ENCODE peak calls at places on chromosomes 1 and 21, in six cellular contexts. E is SK-N-SH, H is fibroblast of lung, G is GM23338, T is PC-9, S is mesenchymal stem cell. Z is an unnamed sample.

GRCh38 chr1:91572044-91572443 is 71.4 kb downstream of the CDC7 start:
- DNase-seq in E (no peak), H (no peak), G (no peak), T (no peak), S (no peak), Z (no peak)

GRCh38 chr1:53123462-53124129 is 18.8 kb downstream of the SLC1A7 start:
- DNase-seq in E (no peak), H (peak; percentile 87), G (no peak), T (no peak), S (no peak), Z (no peak)

GRCh38 chr1:188817814-188818213 is 1659.8 kb downstream of the BRINP3 start:
- DNase-seq in E (peak; percentile 45), H (no peak), G (no peak), T (no peak), S (no peak), Z (no peak)

GRCh38 chr1:182315157-182315556 is 76.4 kb downstream of the GLUL start:
- DNase-seq in E (no peak), H (no peak), G (no peak), T (no peak), S (no peak), Z (no peak)

GRCh38 chr21:39938086-39938611 is 70.9 kb downstream of the PCP4 start:
- DNase-seq in E (no peak), H (no peak), G (no peak), T (no peak), S (no peak), Z (no peak)

GRCh38 chr1:113195115-113195845 is 122.3 kb downstream of the LRIG2 start:
- DNase-seq in E (no peak), H (no peak), G (no peak), T (no peak), S (no peak), Z (no peak)

GRCh38 chr1:50976111-50976889 is 6.3 kb downstream of the CDKN2C start:
- DNase-seq in E (no peak), H (peak; percentile 7), G (peak; percentile 60), T (no peak), S (no peak), Z (no peak)

GRCh38 chr1:212699839-212700596 is at the start of gene BATF3:
- DNase-seq in E (peak; percentile 73), H (no peak), G (peak; percentile 44), T (no peak), S (peak; percentile 60), Z (no peak)

GRCh38 chr1:215568287-215568692 is 1.2 kb downstream of the KCTD3 start:
- DNase-seq in E (peak; percentile 58), H (peak; percentile 85), G (no peak), T (no peak), S (peak; percentile 69), Z (peak; percentile 36)

GRCh38 chr1:12536023-12536639 is 81.9 kb downstream of the DHRS3 start:
- DNase-seq in E (no peak), H (no peak), G (no peak), T (no peak), S (no peak), Z (no peak)
- H3K4me3 ChIP-seq in E (no peak overlapping the region), H (no peak overlapping the region), G (no peak overlapping the region), T (no peak overlapping the region), S (no peak overlapping the region), Z (no peak overlapping the region)

GRCh38 chr1:63601061-63601460 is 7.8 kb downstream of the PGM1 start:
- DNase-seq in E (no peak), H (no peak), G (no peak), T (no peak), S (peak; percentile 41), Z (no peak)
- H3K4me2 ChIP-seq in E (no peak overlapping the region), H (no peak overlapping the region), G (no peak overlapping the region), T (no peak overlapping the region), S (no peak overlapping the region), Z (no peak overlapping the region)

DNA sequence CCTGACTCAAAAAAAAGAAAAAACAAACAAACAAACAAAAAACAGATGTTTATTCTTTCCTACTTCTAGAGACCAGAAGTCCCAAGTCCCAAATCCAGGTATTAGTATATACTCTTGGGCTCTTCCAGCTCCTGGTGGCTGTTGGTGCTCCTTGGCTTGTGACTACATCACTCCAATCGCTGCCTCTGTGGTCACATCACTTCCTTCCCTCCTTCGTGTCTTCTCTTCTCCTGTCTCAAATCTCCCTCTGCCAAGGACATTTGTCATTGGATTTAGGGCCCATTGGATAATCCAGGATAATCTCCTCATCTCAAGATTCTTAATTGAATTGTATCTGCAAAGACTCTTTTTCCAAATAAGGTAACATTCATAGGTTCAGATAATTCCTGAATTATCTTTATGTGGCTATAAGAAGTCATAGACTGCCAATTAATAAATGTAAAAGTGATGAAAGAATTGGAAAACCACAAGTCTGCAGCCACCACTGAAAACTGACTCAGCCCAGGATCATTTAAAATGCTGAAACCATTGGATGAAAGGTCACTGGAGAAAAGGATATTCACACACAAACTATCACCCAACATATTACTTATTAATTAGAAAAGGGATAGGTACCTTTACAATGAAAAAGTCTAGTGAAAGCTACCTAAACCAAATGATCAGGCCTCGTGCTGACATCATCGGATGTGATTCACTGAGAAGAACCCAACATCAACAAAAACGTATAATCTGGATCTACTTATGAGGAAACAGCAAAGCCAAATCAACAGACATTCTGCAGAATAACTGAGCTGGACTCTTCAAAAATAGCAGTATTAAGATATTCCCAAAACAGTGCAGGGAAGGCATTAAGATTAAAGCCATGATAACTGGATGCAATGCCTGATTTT is 67.1 kb downstream of the ZNF281 start:
- DNase-seq in E (no peak), H (peak; percentile 79), G (no peak), T (no peak), S (peak; percentile 45), Z (no peak)
- H3K4me3 ChIP-seq in E (no peak overlapping the region), H (no peak overlapping the region), G (no peak overlapping the region), T (no peak overlapping the region), S (no peak overlapping the region), Z (no peak overlapping the region)

GRCh38 chr1:221839321-221839720 is 97.4 kb upstream of the DUSP10 start:
- DNase-seq in E (no peak), H (no peak), G (no peak), T (no peak), S (no peak), Z (peak; percentile 21)
- H3K4me2 ChIP-seq in E (no peak overlapping the region), H (no peak overlapping the region), G (no peak overlapping the region), T (peak overlapping the region; percentile 34), S (no peak overlapping the region), Z (peak overlapping the region; percentile 5)

DNA sequence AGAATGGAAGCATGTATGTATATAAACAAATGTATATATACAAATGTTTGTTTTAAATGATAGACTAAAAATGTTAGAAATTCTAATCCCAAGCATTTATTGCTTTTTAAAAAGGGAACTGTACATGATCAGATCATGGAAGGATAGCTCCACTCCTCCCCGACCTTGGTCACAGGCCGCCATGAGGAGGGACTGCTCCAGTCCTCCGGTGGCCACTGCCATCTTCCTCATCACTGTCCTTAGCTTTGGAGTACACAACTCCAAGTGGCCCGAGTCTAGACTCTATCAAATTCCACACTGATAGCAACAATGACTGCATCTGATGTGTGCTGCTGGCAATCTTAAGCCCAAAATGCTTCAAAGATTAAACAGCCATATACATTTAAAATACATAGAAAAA is 9.7 kb downstream of the SYF2 start:
- DNase-seq in E (no peak), H (no peak), G (no peak), T (no peak), S (no peak), Z (no peak)
- H3K4me3 ChIP-seq in E (no peak overlapping the region), H (no peak overlapping the region), G (no peak overlapping the region), T (no peak overlapping the region), S (no peak overlapping the region), Z (no peak overlapping the region)

DNA sequence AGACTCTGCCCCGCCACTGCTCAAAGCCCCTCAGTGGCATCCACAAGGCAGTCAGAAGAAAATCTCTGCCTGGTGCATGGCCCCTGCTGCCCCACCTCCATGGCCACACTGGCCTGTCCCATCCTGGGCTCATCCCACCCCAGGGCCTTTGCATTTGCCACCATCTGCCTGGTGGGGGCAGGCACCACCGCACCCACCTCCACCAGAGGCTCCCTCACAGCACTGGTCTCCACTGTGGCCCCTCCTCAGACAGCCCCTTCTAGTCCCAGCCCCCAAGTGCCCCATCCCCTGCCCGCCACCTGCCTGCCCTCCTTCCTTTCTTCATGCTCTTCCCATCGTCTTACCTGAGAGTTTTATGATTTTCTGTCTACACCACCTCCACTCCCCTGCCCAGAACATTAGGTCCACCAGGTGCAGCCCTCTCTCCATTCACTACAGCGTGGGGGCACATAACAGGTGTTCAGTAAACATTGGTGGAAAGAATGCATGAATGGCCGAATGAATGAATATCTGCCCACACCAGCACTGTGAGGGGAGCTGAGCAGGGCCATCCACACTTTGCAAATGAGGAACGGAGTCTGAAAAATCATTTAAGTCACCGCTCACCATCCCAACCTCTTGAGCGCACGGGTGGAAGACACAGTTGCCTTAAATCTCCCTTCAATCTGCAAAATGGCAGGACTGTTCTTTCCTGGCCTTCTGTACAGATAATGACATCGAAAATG is 2.1 kb downstream of the PRDM15 start:
- DNase-seq in E (no peak), H (no peak), G (no peak), T (no peak), S (no peak), Z (no peak)
- H3K4me2 ChIP-seq in E (peak overlapping the region; percentile 94), H (peak overlapping the region; percentile 81), G (peak overlapping the region; percentile 95), T (peak overlapping the region; percentile 95), S (no peak overlapping the region), Z (peak overlapping the region; percentile 79)

GRCh38 chr1:109814993-109815786 is 51.5 kb upstream of the EPS8L3 start:
- DNase-seq in E (no peak), H (no peak), G (no peak), T (no peak), S (no peak), Z (no peak)
- H3K4me3 ChIP-seq in E (no peak overlapping the region), H (no peak overlapping the region), G (no peak overlapping the region), T (no peak overlapping the region), S (no peak overlapping the region), Z (no peak overlapping the region)

GRCh38 chr1:178633068-178633467 is 92.0 kb upstream of the RALGPS2 start:
- DNase-seq in E (no peak), H (no peak), G (no peak), T (peak; percentile 25), S (peak; percentile 62), Z (no peak)
- H3K4me2 ChIP-seq in E (peak overlapping the region; percentile 5), H (no peak overlapping the region), G (no peak overlapping the region), T (no peak overlapping the region), S (peak overlapping the region; percentile 25), Z (no peak overlapping the region)